ENCODE peak calls at places on chromosomes 4 and X, in five cellular contexts. G, M, N, W and S are unnamed samples.

GRCh38 chr4:4387531-4388311 is 819 bp downstream of the NSG1 start:
- DNase-seq in W (no peak), M (peak), N (no peak), G (no peak), S (no peak)

GRCh38 chrX:44828008-44828605 is 15.7 kb upstream of the DUSP21 start:
- DNase-seq in G (peak), M (no peak), N (no peak), W (no peak), S (no peak)

GRCh38 chr4:55947912-55948725 is 626 bp upstream of the CEP135 start:
- DNase-seq in W (peak), N (no peak), G (peak), M (peak), S (no peak)

GRCh38 chr4:8353912-8354453 is 84.4 kb downstream of the HTRA3 start:
- DNase-seq in M (no peak), G (no peak), N (no peak), W (no peak), S (no peak)

GRCh38 chr4:8276358-8277240 is 7.0 kb downstream of the HTRA3 start:
- DNase-seq in M (no peak), N (no peak), G (no peak), W (no peak), S (no peak)

GRCh38 chrX:2561461-2561860 is 60.7 kb upstream of the DHRSX start:
- DNase-seq in W (no peak), M (no peak), N (no peak), G (no peak), S (no peak)

GRCh38 chrX:115589419-115589818 is 28.4 kb downstream of the PLS3 start:
- DNase-seq in M (no peak), W (no peak), N (no peak), G (no peak), S (no peak)

GRCh38 chr4:18754180-18754579 is 732.6 kb upstream of the LCORL start:
- DNase-seq in W (no peak), M (no peak), G (no peak), N (no peak), S (no peak)

GRCh38 chr4:86160423-86160822 is 199.4 kb downstream of the MAPK10 start:
- DNase-seq in M (no peak), N (no peak), W (no peak), G (no peak), S (no peak)

GRCh38 chr4:3582091-3582475 is 49.9 kb upstream of the LRPAP1 start:
- DNase-seq in N (no peak), W (no peak), G (no peak), M (no peak), S (no peak)

GRCh38 chrX:138761380-138761779 is 49.9 kb upstream of the FGF13 start:
- DNase-seq in M (no peak), W (no peak), N (no peak), G (no peak), S (no peak)

GRCh38 chrX:138759217-138759943 is 47.9 kb upstream of the FGF13 start:
- DNase-seq in N (no peak), M (no peak), W (no peak), G (no peak), S (no peak)

GRCh38 chrX:138754861-138755260 is 43.3 kb upstream of the FGF13 start:
- DNase-seq in N (no peak), G (no peak), W (no peak), M (no peak), S (no peak)

GRCh38 chrX:138756234-138756633 is 44.7 kb upstream of the FGF13 start:
- DNase-seq in N (no peak), M (no peak), W (no peak), G (peak), S (no peak)
- TF ChIP-seq CTCF in N (peak), M (no peak), W (no peak), G (no peak), S (no peak)

DNA sequence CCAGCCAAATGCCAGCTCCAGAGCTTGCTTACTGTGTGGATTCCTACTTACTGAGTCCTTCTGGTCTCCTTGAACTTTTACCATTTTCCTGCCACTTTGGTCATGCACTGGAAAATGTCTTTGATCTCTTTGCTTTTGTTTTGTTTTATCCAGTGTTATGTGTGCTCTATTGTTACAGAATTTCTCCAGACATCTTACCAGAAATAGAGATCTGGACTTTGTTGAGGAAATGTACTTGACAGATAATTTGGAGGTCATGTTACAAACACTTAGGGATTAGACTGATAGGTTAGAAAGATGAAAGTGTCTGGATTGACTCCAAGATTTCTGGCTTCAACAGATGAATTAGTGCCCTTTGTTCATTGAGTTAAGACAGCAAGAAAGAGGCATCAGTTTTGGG is 5.7 kb upstream of the ZNF330 start:
- DNase-seq in G (no peak), N (no peak), W (no peak), M (no peak), S (no peak)
- H3K27ac ChIP-seq in G (no peak), N (no peak), W (no peak), M (no peak), S (no peak)

DNA sequence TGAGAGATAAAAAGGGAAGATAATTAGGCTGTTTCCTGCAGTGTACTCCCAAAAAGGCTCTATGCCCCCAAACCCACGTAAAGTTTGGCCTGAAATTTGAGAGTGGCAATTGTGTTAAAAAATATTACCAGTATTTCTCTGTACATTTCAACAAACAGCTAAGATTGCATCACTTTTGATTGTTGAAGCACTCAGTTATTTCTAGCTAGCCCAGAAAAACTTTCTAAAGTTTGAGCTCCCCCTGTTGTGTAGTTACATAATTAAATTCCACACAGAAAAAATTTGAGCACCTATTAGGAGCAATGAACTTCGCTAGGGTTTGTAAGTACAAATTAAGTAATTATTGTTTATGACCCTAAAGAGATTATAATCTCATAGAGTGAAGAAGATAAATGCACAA is 109.4 kb downstream of the DLG3 start:
- DNase-seq in N (no peak), G (peak), W (no peak), M (no peak), S (no peak)
- TF ChIP-seq CTCF in N (no peak), G (peak), W (peak), M (peak), S (no peak)

GRCh38 chr4:119518915-119519410 is 109.6 kb downstream of the PDE5A start:
- DNase-seq in W (no peak), G (no peak), N (no peak), M (no peak), S (no peak)

GRCh38 chr4:119521306-119521705 is 107.3 kb downstream of the PDE5A start:
- DNase-seq in M (no peak), W (no peak), N (no peak), G (no peak), S (no peak)

GRCh38 chr4:119517361-119518229 is 111.0 kb downstream of the PDE5A start:
- DNase-seq in N (no peak), M (no peak), W (no peak), G (peak), S (no peak)

GRCh38 chr4:119523399-119523798 is 105.2 kb downstream of the PDE5A start:
- DNase-seq in M (no peak), G (no peak), W (no peak), N (no peak), S (no peak)

GRCh38 chr4:119518230-119518892 is 110.2 kb downstream of the PDE5A start:
- DNase-seq in N (no peak), M (no peak), G (no peak), W (no peak), S (no peak)
- H3K27ac ChIP-seq in N (no peak), M (no peak), G (no peak), W (no peak), S (no peak)

GRCh38 chrX:72609313-72609712 is 36.7 kb upstream of the HDAC8 start:
- DNase-seq in G (peak), W (no peak), M (no peak), N (no peak), S (no peak)
- TF ChIP-seq CTCF in G (peak), W (peak), M (peak), N (no peak), S (peak)

GRCh38 chr4:101282076-101282844 is 65.1 kb downstream of the PPP3CA start:
- DNase-seq in N (no peak), W (no peak), M (no peak), G (no peak), S (no peak)
- H3K27ac ChIP-seq in N (no peak), W (no peak), M (no peak), G (no peak), S (no peak)

GRCh38 chr4:84159767-84160166 is 339.3 kb downstream of the NKX6-1 start:
- DNase-seq in G (peak), W (no peak), N (no peak), M (no peak), S (no peak)
- TF ChIP-seq CTCF in G (no peak), W (no peak), N (no peak), M (no peak), S (no peak)

GRCh38 chr4:176014583-176015108 is 51.0 kb upstream of the WDR17 start:
- DNase-seq in W (no peak), M (peak), G (no peak), N (no peak), S (no peak)
- H3K27ac ChIP-seq in W (no peak), M (peak), G (no peak), N (no peak), S (no peak)